ENCODE peak calls at places on chromosomes 2 and 18, in nine cellular contexts. D, P, K, Y, B, F, L, R and E are unnamed samples.

GRCh38 chr18:1965541-1965940 is 605.8 kb downstream of the METTL4 start:
- DNase-seq in D (no peak), P (no peak), K (no peak), Y (no peak), B (no peak), F (no peak), L (no peak), R (no peak), E (no peak)

GRCh38 chr2:138059967-138060635 is 95.8 kb downstream of the HNMT start:
- DNase-seq in D (peak; percentile 92), P (peak; percentile 95), K (peak; percentile 46), Y (peak; percentile 89), B (peak; percentile 38), F (peak; percentile 57), L (peak; percentile 27), R (no peak), E (peak; percentile 17)

GRCh38 chr2:42895134-42895795 is 102.9 kb upstream of the HAAO start:
- DNase-seq in D (no peak), P (no peak), K (no peak), Y (no peak), B (no peak), F (no peak), L (no peak), R (no peak), E (no peak)

GRCh38 chr2:156589381-156590079 is 153.4 kb downstream of the GPD2 start:
- DNase-seq in D (peak; percentile 74), P (peak; percentile 76), K (peak; percentile 21), Y (no peak), B (no peak), F (peak; percentile 17), L (no peak), R (no peak), E (peak; percentile 15)

GRCh38 chr2:97868986-97869721 is 126.6 kb downstream of the TMEM131 start:
- DNase-seq in D (peak; percentile 94), P (peak; percentile 95), K (peak; percentile 89), Y (peak; percentile 97), B (peak; percentile 75), F (no peak), L (no peak), R (no peak), E (no peak)

GRCh38 chr2:103008586-103008985 is 246.8 kb downstream of the TMEM182 start:
- DNase-seq in D (no peak), P (no peak), K (no peak), Y (no peak), B (no peak), F (no peak), L (no peak), R (no peak), E (no peak)

GRCh38 chr18:48928787-48929186 is 22.0 kb downstream of the SMAD7 start:
- DNase-seq in D (peak; percentile 58), P (peak; percentile 69), K (no peak), Y (no peak), B (no peak), F (no peak), L (peak; percentile 38), R (peak; percentile 88), E (no peak)

GRCh38 chr18:56511996-56512395 is 126.4 kb downstream of the TXNL1 start:
- DNase-seq in D (no peak), P (no peak), K (no peak), Y (no peak), B (no peak), F (no peak), L (no peak), R (no peak), E (no peak)

GRCh38 chr18:10783941-10784340 is 258.1 kb downstream of the NAPG start:
- DNase-seq in D (no peak), P (no peak), K (no peak), Y (no peak), B (no peak), F (no peak), L (no peak), R (no peak), E (no peak)

GRCh38 chr18:49178736-49179135 is 228.0 kb upstream of the SMAD7 start:
- DNase-seq in D (peak; percentile 52), P (peak; percentile 54), K (no peak), Y (no peak), B (no peak), F (peak; percentile 39), L (no peak), R (no peak), E (peak; percentile 16)

GRCh38 chr18:62759704-62760402 is 44.5 kb downstream of the PHLPP1 start:
- DNase-seq in D (peak; percentile 67), P (peak; percentile 42), K (no peak), Y (peak; percentile 43), B (no peak), F (no peak), L (no peak), R (no peak), E (no peak)

GRCh38 chr2:20674974-20675679 is 8.2 kb downstream of the GDF7 start:
- DNase-seq in D (peak; percentile 89), P (peak; percentile 75), K (peak; percentile 45), Y (no peak), B (peak; percentile 44), F (no peak), L (no peak), R (no peak), E (peak; percentile 79)

GRCh38 chr2:8939486-8940114 is 63.9 kb downstream of the MBOAT2 start:
- DNase-seq in D (no peak), P (no peak), K (no peak), Y (no peak), B (no peak), F (no peak), L (no peak), R (no peak), E (no peak)

GRCh38 chr2:24816884-24817283 is 23.7 kb downstream of the CENPO start:
- DNase-seq in D (peak; percentile 87), P (peak; percentile 91), K (peak; percentile 27), Y (no peak), B (no peak), F (no peak), L (no peak), R (no peak), E (peak; percentile 13)

GRCh38 chr18:13893418-13893760 is 21.9 kb downstream of the MC2R start:
- DNase-seq in D (no peak), P (no peak), K (no peak), Y (no peak), B (no peak), F (no peak), L (no peak), R (no peak), E (no peak)

GRCh38 chr2:238668426-238668825 is 179.5 kb upstream of the TWIST2 start:
- DNase-seq in D (no peak), P (no peak), K (no peak), Y (no peak), B (no peak), F (no peak), L (no peak), R (no peak), E (no peak)

GRCh38 chr2:137809252-137809651 is 155.0 kb upstream of the HNMT start:
- DNase-seq in D (no peak), P (no peak), K (no peak), Y (no peak), B (no peak), F (no peak), L (no peak), R (no peak), E (no peak)

GRCh38 chr2:237222683-237223082 is 137.0 kb downstream of the COPS8 start:
- DNase-seq in D (no peak), P (peak; percentile 77), K (no peak), Y (no peak), B (no peak), F (no peak), L (no peak), R (no peak), E (no peak)

GRCh38 chr2:234974501-234975385 is 22.9 kb downstream of the SH3BP4 start:
- DNase-seq in D (peak; percentile 50), P (peak; percentile 86), K (no peak), Y (no peak), B (no peak), F (peak; percentile 64), L (peak; percentile 39), R (no peak), E (no peak)

GRCh38 chr2:192197387-192197786 is 2.7 kb upstream of the TMEFF2 start:
- DNase-seq in D (peak; percentile 38), P (peak; percentile 22), K (no peak), Y (no peak), B (no peak), F (no peak), L (no peak), R (no peak), E (no peak)

GRCh38 chr2:238045575-238045974 is 15.2 kb upstream of the SCLY start:
- DNase-seq in D (no peak), P (no peak), K (no peak), Y (no peak), B (no peak), F (peak; percentile 82), L (no peak), R (no peak), E (no peak)

GRCh38 chr18:58955738-58956137 is 91.1 kb downstream of the ZNF532 start:
- DNase-seq in D (peak; percentile 66), P (peak; percentile 68), K (no peak), Y (no peak), B (no peak), F (no peak), L (no peak), R (no peak), E (peak; percentile 37)

GRCh38 chr18:48078448-48078847 is 148.0 kb upstream of the SMAD2 start:
- DNase-seq in D (no peak), P (no peak), K (no peak), Y (no peak), B (no peak), F (no peak), L (no peak), R (no peak), E (no peak)

GRCh38 chr2:112625474-112626114 is 20.1 kb upstream of the SLC20A1 start:
- DNase-seq in D (no peak), P (no peak), K (no peak), Y (no peak), B (no peak), F (no peak), L (no peak), R (no peak), E (no peak)
- H3K4me3 ChIP-seq in D (no peak overlapping the region), P (no peak overlapping the region), K (no peak overlapping the region), Y (peak overlapping the region; percentile 45), B (no peak overlapping the region), F (no peak overlapping the region), L (no peak overlapping the region), R (no peak overlapping the region), E (no peak overlapping the region)

GRCh38 chr2:31739156-31739555 is 158.4 kb upstream of the SRD5A2 start:
- DNase-seq in D (no peak), P (no peak), K (no peak), Y (no peak), B (no peak), F (no peak), L (no peak), R (no peak), E (no peak)
- TF ChIP-seq CTCF in D (no peak), P (no peak), K (no peak), Y (no peak), B (no peak), F (no peak), L (no peak), R (no peak), E (no peak)

GRCh38 chr2:129758461-129759185 is 220.8 kb upstream of the RAB6C start:
- DNase-seq in D (no peak), P (peak; percentile 2), K (no peak), Y (no peak), B (no peak), F (no peak), L (no peak), R (peak; percentile 73), E (no peak)
- H3K4me3 ChIP-seq in D (no peak overlapping the region), P (peak overlapping the region; percentile 50), K (no peak overlapping the region), Y (peak overlapping the region; percentile 15), B (no peak overlapping the region), F (peak overlapping the region; percentile 35), L (peak overlapping the region; percentile 20), R (peak overlapping the region; percentile 48), E (peak overlapping the region; percentile 9)

GRCh38 chr2:52416340-52416739 is 1351.3 kb upstream of the CHAC2 start:
- DNase-seq in D (peak; percentile 9), P (peak; percentile 16), K (no peak), Y (no peak), B (no peak), F (no peak), L (no peak), R (no peak), E (no peak)
- TF ChIP-seq CTCF in D (no peak), P (no peak), K (no peak), Y (peak; percentile 52), B (no peak), F (no peak), L (no peak), R (no peak), E (no peak)